ENCODE peak calls at places on chromosomes 13 and 19, in nine cellular contexts. L, Z, O, U, V, K, T, E and M are unnamed samples.

GRCh38 chr13:30847697-30848307 is 58.3 kb upstream of the MEDAG start:
- DNase-seq in E (peak), L (peak), U (no peak), V (no peak), O (peak), K (no peak), Z (no peak), T (no peak), M (peak)

GRCh38 chr19:16180611-16181010 is 4.6 kb upstream of the FAM32A start:
- DNase-seq in K (no peak), E (peak), V (no peak), U (no peak), L (no peak), T (no peak), O (no peak), Z (no peak), M (peak)

GRCh38 chr19:46736544-46737274 is 9.1 kb upstream of the FKRP start:
- DNase-seq in U (no peak), Z (no peak), V (no peak), O (no peak), K (no peak), E (no peak), T (no peak), L (no peak), M (no peak)

GRCh38 chr13:31174018-31174417 is 12.3 kb upstream of the HSPH1 start:
- DNase-seq in L (no peak), V (no peak), Z (no peak), O (no peak), T (no peak), K (no peak), U (no peak), E (no peak), M (peak)

GRCh38 chr13:25752957-25753540 is 298.8 kb downstream of the SHISA2 start:
- DNase-seq in T (no peak), Z (no peak), O (no peak), E (peak), K (no peak), L (no peak), U (no peak), V (no peak), M (peak)

GRCh38 chr13:76622336-76623045 is 263.7 kb downstream of the KCTD12 start:
- DNase-seq in L (no peak), V (no peak), O (no peak), Z (no peak), T (no peak), E (no peak), K (no peak), U (no peak), M (no peak)

GRCh38 chr13:52411629-52412028 is 5.7 kb upstream of the THSD1 start:
- DNase-seq in O (no peak), V (no peak), E (peak), L (no peak), U (no peak), T (no peak), Z (no peak), K (no peak), M (peak)

GRCh38 chr19:39745645-39746044 is 7.8 kb upstream of the CLC start:
- DNase-seq in K (no peak), O (no peak), Z (no peak), L (no peak), U (no peak), V (no peak), E (no peak), T (no peak), M (no peak)

GRCh38 chr19:49887653-49888477 is 8.8 kb downstream of the IL4I1 start:
- DNase-seq in Z (no peak), T (no peak), O (no peak), V (no peak), L (no peak), U (no peak), E (no peak), K (no peak), M (no peak)

GRCh38 chr13:59345316-59345715 is 818.4 kb downstream of the DIAPH3 start:
- DNase-seq in L (no peak), Z (no peak), T (no peak), O (no peak), E (no peak), U (peak), V (no peak), K (no peak), M (peak)

GRCh38 chr13:51643882-51644281 is 59.6 kb downstream of the WDFY2 start:
- DNase-seq in O (no peak), T (no peak), V (no peak), L (no peak), K (no peak), Z (no peak), E (peak), U (no peak), M (peak)

GRCh38 chr13:105587786-105588185 is 947.7 kb downstream of the EFNB2 start:
- DNase-seq in L (no peak), Z (no peak), V (no peak), K (no peak), T (no peak), E (no peak), U (no peak), O (no peak), M (peak)

GRCh38 chr13:103961129-103961528 is 894.9 kb upstream of the SLC10A2 start:
- DNase-seq in V (no peak), Z (no peak), K (no peak), L (no peak), T (no peak), O (no peak), U (no peak), E (no peak), M (no peak)

GRCh38 chr13:40613192-40613818 is 53.1 kb downstream of the FOXO1 start:
- DNase-seq in T (peak), K (no peak), Z (no peak), O (peak), L (peak), E (no peak), U (peak), V (no peak), M (no peak)

GRCh38 chr19:57374179-57374578 is 10.8 kb downstream of the TRAPPC2B start:
- DNase-seq in T (no peak), E (no peak), L (no peak), O (no peak), U (no peak), Z (no peak), V (no peak), K (no peak), M (no peak)

GRCh38 chr19:38023245-38023644 is 116.2 kb downstream of the SIPA1L3 start:
- DNase-seq in T (no peak), K (no peak), O (no peak), L (no peak), E (peak), U (no peak), Z (no peak), V (no peak), M (peak)

GRCh38 chr13:112818698-112819045 is 128.8 kb downstream of the ATP11A start:
- DNase-seq in V (no peak), L (no peak), E (no peak), O (no peak), K (no peak), Z (no peak), T (no peak), U (no peak), M (no peak)

GRCh38 chr13:23979361-23980159 is 82.3 kb upstream of the C1QTNF9B start:
- DNase-seq in L (peak), Z (no peak), O (peak), V (peak), U (peak), T (peak), K (no peak), E (peak), M (peak)

GRCh38 chr13:38602261-38602660 is 84.6 kb upstream of the FREM2 start:
- DNase-seq in K (no peak), O (no peak), L (no peak), Z (no peak), E (no peak), U (no peak), T (no peak), V (no peak), M (peak)

GRCh38 chr19:10007366-10007765 is 2.9 kb downstream of the COL5A3 start:
- DNase-seq in V (no peak), L (no peak), Z (no peak), O (no peak), E (no peak), K (no peak), T (no peak), U (no peak), M (no peak)

GRCh38 chr13:39956036-39956435 is 300.6 kb downstream of the COG6 start:
- DNase-seq in E (no peak), K (no peak), L (peak), O (peak), Z (no peak), U (no peak), V (no peak), T (no peak), M (no peak)

GRCh38 chr19:48400018-48400742 is 6.7 kb downstream of the GRIN2D start:
- DNase-seq in V (no peak), Z (no peak), K (peak), O (peak), L (no peak), U (no peak), E (peak), T (no peak), M (peak)

GRCh38 chr13:111184685-111185401 is 69.7 kb downstream of the ARHGEF7 start:
- DNase-seq in O (peak), Z (no peak), V (no peak), L (no peak), K (no peak), E (no peak), U (no peak), T (peak), M (peak)

GRCh38 chr13:112066624-112067004 is 335 bp upstream of the SOX1 start:
- DNase-seq in V (peak), U (peak), O (peak), T (peak), Z (no peak), E (peak), K (peak), L (peak), M (no peak)

GRCh38 chr13:98798849-98799645 is 46.6 kb upstream of the SLC15A1 start:
- DNase-seq in U (no peak), L (no peak), T (no peak), O (no peak), V (no peak), K (no peak), Z (no peak), E (peak), M (no peak)

GRCh38 chr19:2083174-2083854 is 12.8 kb downstream of the MOB3A start:
- DNase-seq in U (no peak), K (no peak), O (peak), L (peak), V (no peak), E (no peak), T (peak), Z (peak), M (no peak)

GRCh38 chr19:14580623-14581237 is 2.2 kb upstream of the CLEC17A start:
- DNase-seq in O (peak), V (no peak), E (no peak), Z (peak), U (no peak), L (no peak), T (no peak), K (no peak), M (no peak)

GRCh38 chr19:28168557-28168956 is 1044.4 kb downstream of the UQCRFS1 start:
- DNase-seq in V (no peak), E (no peak), K (no peak), T (no peak), O (no peak), Z (no peak), L (no peak), U (no peak), M (no peak)

GRCh38 chr19:6372594-6373095 is at the start of gene ALKBH7:
- DNase-seq in L (peak), E (peak), O (peak), Z (peak), U (peak), V (peak), K (peak), T (peak), M (peak)

GRCh38 chr19:27851543-27852060 is 1361.3 kb downstream of the UQCRFS1 start:
- DNase-seq in E (no peak), K (no peak), V (no peak), Z (no peak), O (no peak), U (no peak), L (no peak), T (no peak), M (no peak)

GRCh38 chr13:113152894-113153809 is 5.3 kb upstream of the PROZ start:
- DNase-seq in E (no peak), K (no peak), V (no peak), Z (peak), T (no peak), L (peak), O (peak), U (peak), M (peak)

GRCh38 chr13:109669234-109669612 is 117.2 kb downstream of the IRS2 start:
- DNase-seq in L (no peak), T (no peak), Z (no peak), E (no peak), V (no peak), K (no peak), U (no peak), O (no peak), M (no peak)

GRCh38 chr13:39895254-39895653 is 239.8 kb downstream of the COG6 start:
- DNase-seq in K (no peak), O (no peak), V (no peak), U (no peak), L (no peak), Z (no peak), T (no peak), E (no peak), M (no peak)

GRCh38 chr13:50511877-50512332 is 331.6 kb downstream of the DLEU7 start:
- DNase-seq in K (no peak), U (no peak), E (no peak), Z (no peak), T (no peak), O (no peak), L (no peak), V (no peak), M (no peak)